ENCODE peak calls at places on chromosomes 11 and 22, in four cellular contexts. H, B, J and X are unnamed samples.

GRCh38 chr11:88208742-88209141 is 33.5 kb upstream of the RAB38 start:
- DNase-seq in B (no peak), J (no peak), H (no peak), X (no peak)

GRCh38 chr22:46507451-46508390 is 29.7 kb downstream of the CELSR1 start:
- DNase-seq in B (no peak), J (no peak), H (no peak), X (no peak)

GRCh38 chr11:7898666-7899283 is 32.3 kb downstream of the OR10A6 start:
- DNase-seq in J (no peak), H (no peak), B (no peak), X (no peak)

GRCh38 chr11:33530824-33531223 is 169.8 kb downstream of the C11orf91 start:
- DNase-seq in J (no peak), H (peak; percentile 79), B (no peak), X (no peak)

GRCh38 chr11:44319552-44320288 is 9.8 kb upstream of the ALX4 start:
- DNase-seq in B (no peak), J (peak; percentile 64), H (no peak), X (no peak)

GRCh38 chr22:29820941-29821789 is 16.9 kb downstream of the ASCC2 start:
- DNase-seq in B (no peak), H (peak; percentile 98), J (no peak), X (no peak)

GRCh38 chr22:47204002-47204979 is 441.8 kb downstream of the TBC1D22A start:
- DNase-seq in J (no peak), H (no peak), B (no peak), X (no peak)

GRCh38 chr11:57597971-57598830 is 716 bp downstream of the SERPING1 start:
- DNase-seq in B (peak; percentile 75), H (peak; percentile 24), J (peak; percentile 94), X (peak; percentile 92)

GRCh38 chr22:39577361-39577760 is 6.8 kb downstream of the CACNA1I start:
- DNase-seq in B (no peak), J (no peak), H (no peak), X (no peak)

GRCh38 chr11:103887001-103887680 is 149.3 kb upstream of the DDI1 start:
- DNase-seq in H (no peak), B (no peak), J (no peak), X (no peak)

GRCh38 chr22:28442951-28443876 is 236.4 kb downstream of the TTC28 start:
- DNase-seq in H (peak; percentile 76), B (peak; percentile 41), J (peak; percentile 79), X (peak; percentile 91)

GRCh38 chr22:36331912-36332622 is 55.7 kb downstream of the MYH9 start:
- DNase-seq in J (no peak), B (no peak), H (peak; percentile 49), X (peak; percentile 50)

GRCh38 chr22:38203855-38204497 is 2.2 kb downstream of the MAFF start:
- DNase-seq in J (no peak), B (no peak), H (peak; percentile 83), X (no peak)

DNA sequence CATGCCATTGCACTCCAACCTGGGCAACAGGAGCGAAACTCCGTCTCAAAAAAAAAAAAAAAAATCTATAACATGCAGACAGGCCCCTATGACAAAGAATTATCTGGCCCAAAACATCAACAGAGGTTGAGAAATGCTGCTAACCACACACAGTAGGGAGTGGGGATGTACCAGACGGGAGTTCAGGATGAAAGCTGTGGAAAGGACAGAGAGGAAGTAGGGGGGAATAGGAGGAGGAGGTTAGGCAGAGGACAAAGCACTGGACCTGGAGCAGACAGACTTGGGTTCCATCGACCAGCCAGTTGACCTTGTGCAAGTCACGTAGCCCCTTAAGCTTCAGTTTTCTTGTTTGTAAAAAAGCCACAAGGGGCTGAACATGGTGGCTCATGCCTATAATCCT is 12.5 kb downstream of the LRP4 start:
- DNase-seq in H (no peak), J (no peak), B (no peak), X (no peak)
- H2BK5ac ChIP-seq in H (no peak overlapping the region), J (no peak overlapping the region), B (no peak overlapping the region), X (no peak overlapping the region)

DNA sequence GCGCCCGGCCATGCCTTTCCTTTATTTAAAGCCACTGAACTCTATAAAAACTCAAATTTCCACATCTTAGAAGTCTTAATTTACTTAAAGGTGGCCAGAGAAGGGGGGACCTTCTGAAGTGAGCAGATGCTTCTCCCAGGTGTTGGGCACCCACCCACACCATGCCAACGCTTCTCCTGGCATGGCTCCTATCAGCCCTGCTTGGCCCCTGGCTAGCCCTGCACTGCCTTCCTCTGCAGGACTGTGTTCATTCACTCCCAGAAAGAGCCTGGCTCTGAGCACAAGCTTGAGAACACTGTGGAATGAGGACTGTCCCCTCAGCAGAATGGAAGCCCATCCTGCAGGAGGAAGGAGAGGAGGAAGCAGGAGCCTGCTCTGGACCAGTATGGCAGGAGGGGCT is 34.6 kb upstream of the ARFGAP3 start:
- DNase-seq in H (no peak), B (no peak), J (no peak), X (no peak)
- H3K79me1 ChIP-seq in H (peaks cover 52% of the 10 kb centered on the region), B (no peaks in the 10 kb centered on the region), J (peaks cover 2% of the 10 kb centered on the region), X (peaks cover 6% of the 10 kb centered on the region)

DNA sequence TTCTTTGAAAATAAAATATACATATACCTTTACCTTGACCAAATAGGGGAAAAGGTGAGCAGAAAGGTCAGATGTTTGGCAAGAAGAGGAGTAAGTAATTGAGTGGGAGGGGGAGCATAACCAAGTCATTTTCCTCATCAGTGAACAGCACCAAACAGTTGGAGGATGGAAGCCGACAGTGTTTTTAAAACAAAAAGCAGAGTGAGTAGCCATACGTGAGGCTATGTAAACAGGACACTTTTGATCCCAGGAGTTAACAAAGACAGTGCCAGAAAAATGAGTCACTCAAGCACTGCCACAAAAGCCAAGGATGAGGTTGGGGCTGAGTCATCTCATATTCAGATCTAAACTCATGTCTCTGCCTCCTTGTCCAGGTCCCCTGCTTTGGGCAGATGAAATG is 734.7 kb downstream of the KCNA4 start:
- DNase-seq in J (no peak), B (no peak), H (peak; percentile 99), X (peak; percentile 44)
- H4K5ac ChIP-seq in J (no peak overlapping the region), B (no peak overlapping the region), H (no peak overlapping the region), X (no peak overlapping the region)

GRCh38 chr11:78083036-78083435 is 3.4 kb upstream of the NDUFC2 start:
- DNase-seq in B (no peak), H (no peak), J (no peak), X (no peak)
- H2BK5ac ChIP-seq in B (no peak overlapping the region), H (no peak overlapping the region), J (no peak overlapping the region), X (no peak overlapping the region)

GRCh38 chr11:76578655-76579046 is 91.9 kb downstream of the LRRC32 start:
- DNase-seq in B (no peak), H (no peak), J (peak; percentile 53), X (peak; percentile 79)
- H3K79me1 ChIP-seq in B (no peaks in the 10 kb centered on the region), H (no peaks in the 10 kb centered on the region), J (no peaks in the 10 kb centered on the region), X (no peaks in the 10 kb centered on the region)

GRCh38 chr11:15711311-15711710 is 596.6 kb downstream of the INSC start:
- DNase-seq in J (peak; percentile 68), B (peak; percentile 15), H (no peak), X (peak; percentile 72)

GRCh38 chr11:15714641-15715399 is 600.1 kb downstream of the INSC start:
- DNase-seq in J (no peak), B (no peak), H (peak; percentile 60), X (no peak)

GRCh38 chr11:15710593-15711260 is 596.0 kb downstream of the INSC start:
- DNase-seq in J (no peak), B (no peak), H (no peak), X (peak; percentile 12)

GRCh38 chr11:15720460-15720859 is 605.7 kb downstream of the INSC start:
- DNase-seq in B (no peak), J (no peak), H (peak; percentile 68), X (no peak)

DNA sequence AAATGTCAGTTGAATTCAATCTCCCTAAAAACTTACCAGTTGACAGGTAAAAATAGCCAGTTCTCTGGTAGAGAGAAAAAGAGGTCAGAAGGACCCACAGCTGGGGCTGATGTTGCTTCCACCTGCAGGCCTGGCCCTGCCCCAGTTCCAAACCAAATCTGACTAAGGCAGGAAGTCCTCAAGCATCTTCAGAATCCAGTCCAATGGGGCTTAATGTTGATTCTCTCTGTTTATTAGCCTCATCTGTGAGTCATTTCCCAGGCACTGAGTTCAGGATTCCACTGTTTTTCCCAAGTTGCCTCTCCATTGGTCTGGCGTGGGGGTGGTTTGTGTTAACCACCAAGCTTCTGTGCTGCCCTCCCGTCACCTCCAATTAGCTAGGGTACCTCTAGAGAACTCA is 601.8 kb downstream of the INSC start:
- DNase-seq in J (no peak), H (peak; percentile 89), B (no peak), X (no peak)
- H4K5ac ChIP-seq in J (no peak overlapping the region), H (no peak overlapping the region), B (no peak overlapping the region), X (no peak overlapping the region)

GRCh38 chr22:22931557-22932270 is 44.1 kb downstream of the IGLL5 start:
- DNase-seq in H (no peak), J (no peak), B (no peak), X (no peak)

GRCh38 chr22:22934543-22935055 is 47.0 kb downstream of the IGLL5 start:
- DNase-seq in J (no peak), H (no peak), B (no peak), X (no peak)

GRCh38 chr22:22933807-22934542 is 46.4 kb downstream of the IGLL5 start:
- DNase-seq in H (no peak), J (no peak), B (no peak), X (no peak)

GRCh38 chr22:22932512-22932941 is 44.9 kb downstream of the IGLL5 start:
- DNase-seq in B (no peak), J (no peak), H (no peak), X (no peak)

DNA sequence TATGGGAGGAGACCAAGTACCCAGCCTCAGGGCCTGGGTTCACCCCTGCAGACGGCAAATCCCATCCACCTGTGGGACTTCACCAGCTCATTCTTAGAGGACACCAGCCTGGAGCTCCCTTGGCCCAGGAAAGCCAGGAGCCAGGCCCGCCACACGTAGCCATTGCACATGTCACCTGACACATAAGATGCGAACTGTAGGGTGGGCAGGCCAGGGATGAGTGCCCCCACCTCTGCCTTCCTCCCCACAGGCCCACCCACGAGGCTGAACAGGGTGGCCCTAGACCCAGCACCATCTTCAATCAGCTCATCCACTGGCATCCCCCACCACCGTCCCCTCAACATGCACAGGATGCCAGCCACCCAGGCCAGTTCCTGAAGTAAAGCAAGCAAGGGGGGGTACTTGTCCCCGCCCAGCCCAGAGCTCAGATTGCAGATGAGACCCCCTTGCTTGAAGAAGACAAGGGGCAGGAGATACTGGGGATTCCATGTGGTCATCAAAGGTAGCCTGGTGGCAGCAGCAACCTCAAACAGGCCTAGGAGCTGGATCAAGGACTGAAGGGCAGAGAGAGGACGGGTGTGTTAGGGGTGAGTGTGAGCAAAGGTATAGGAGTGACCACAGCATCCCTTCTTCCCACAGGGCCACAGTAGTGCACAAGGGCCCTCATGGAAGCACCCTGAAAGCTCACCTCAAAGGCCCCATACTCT is 45.6 kb downstream of the IGLL5 start:
- DNase-seq in J (no peak), H (no peak), B (no peak), X (no peak)
- H2BK5ac ChIP-seq in J (no peak overlapping the region), H (no peak overlapping the region), B (no peak overlapping the region), X (no peak overlapping the region)

GRCh38 chr11:3155216-3155615 is 9.9 kb downstream of the OSBPL5 start:
- DNase-seq in H (no peak), B (no peak), J (no peak), X (no peak)
- H3K79me1 ChIP-seq in H (peaks cover 56% of the 10 kb centered on the region), B (peaks cover 6% of the 10 kb centered on the region), J (no peaks in the 10 kb centered on the region), X (peaks cover 1% of the 10 kb centered on the region)

GRCh38 chr11:127902405-127902804 is 685.0 kb downstream of the ETS1 start:
- DNase-seq in H (no peak), B (no peak), J (no peak), X (no peak)
- H4K5ac ChIP-seq in H (no peak overlapping the region), B (no peak overlapping the region), J (no peak overlapping the region), X (no peak overlapping the region)